ENCODE peak calls at places on chromosomes 12 and 14, in five cellular contexts. H is WERI-Rb-1, L is BJ, P is GM23338, Q is upper lobe of right lung. T is an unnamed sample.

GRCh38 chr14:87045241-87045640 is 947.7 kb downstream of the GALC start:
- DNase-seq in H (no peak), L (no peak), P (no peak), Q (no peak), T (no peak)

GRCh38 chr14:64544607-64545312 is 4.2 kb downstream of the HSPA2 start:
- DNase-seq in H (no peak), L (no peak), P (peak; percentile 82), Q (no peak), T (no peak)

GRCh38 chr14:94165744-94166143 is 8.4 kb upstream of the PPP4R4 start:
- DNase-seq in H (peak; percentile 45), L (no peak), P (no peak), Q (no peak), T (no peak)

GRCh38 chr12:26327975-26328635 is 132.7 kb downstream of the SSPN start:
- DNase-seq in H (no peak), L (no peak), P (no peak), Q (no peak), T (no peak)

GRCh38 chr12:113479578-113480335 is 8.1 kb upstream of the LHX5 start:
- DNase-seq in H (no peak), L (no peak), P (peak; percentile 92), Q (peak; percentile 69), T (no peak)

GRCh38 chr12:3205742-3206519 is 128.8 kb downstream of the TSPAN9 start:
- DNase-seq in H (peak; percentile 50), L (no peak), P (no peak), Q (no peak), T (no peak)

GRCh38 chr14:49961270-49962222 is 68.7 kb downstream of the ARF6 start:
- DNase-seq in H (no peak), L (no peak), P (no peak), Q (no peak), T (no peak)

GRCh38 chr12:122182887-122183587 is at the start of gene LRRC43:
- DNase-seq in H (peak; percentile 48), L (no peak), P (peak; percentile 85), Q (peak; percentile 82), T (peak; percentile 49)

GRCh38 chr12:13941258-13942249 is 39.8 kb downstream of the GRIN2B start:
- DNase-seq in H (peak; percentile 70), L (no peak), P (peak; percentile 91), Q (no peak), T (no peak)

GRCh38 chr12:80849367-80849766 is 88.4 kb downstream of the LIN7A start:
- DNase-seq in H (no peak), L (no peak), P (no peak), Q (no peak), T (no peak)

GRCh38 chr12:124861492-124861891 is 2.2 kb downstream of the SCARB1 start:
- DNase-seq in H (peak; percentile 28), L (no peak), P (peak; percentile 40), Q (no peak), T (peak; percentile 56)

GRCh38 chr12:132729541-132730320 is 19.1 kb downstream of the PGAM5 start:
- DNase-seq in H (peak; percentile 29), L (no peak), P (no peak), Q (no peak), T (no peak)

GRCh38 chr14:89826581-89826980 is 127.9 kb downstream of the EFCAB11 start:
- DNase-seq in H (no peak), L (no peak), P (no peak), Q (no peak), T (no peak)

GRCh38 chr12:127560041-127560478 is 706.9 kb upstream of the TMEM132C start:
- DNase-seq in H (no peak), L (no peak), P (no peak), Q (no peak), T (no peak)

GRCh38 chr12:113222730-113223531 is 1.7 kb downstream of the TPCN1 start:
- DNase-seq in H (no peak), L (peak; percentile 58), P (peak; percentile 40), Q (no peak), T (no peak)

GRCh38 chr12:13350946-13351345 is 154.4 kb downstream of the EMP1 start:
- DNase-seq in H (no peak), L (no peak), P (no peak), Q (no peak), T (no peak)

GRCh38 chr12:102120886-102121285 is 903 bp downstream of the PARPBP start:
- DNase-seq in H (no peak), L (no peak), P (peak; percentile 25), Q (no peak), T (no peak)

GRCh38 chr14:95101736-95102677 is 55.3 kb downstream of the DICER1 start:
- DNase-seq in H (peak; percentile 57), L (no peak), P (no peak), Q (no peak), T (no peak)

GRCh38 chr14:94926176-94926575 is 156.3 kb upstream of the GSC start:
- DNase-seq in H (no peak), L (no peak), P (no peak), Q (no peak), T (no peak)

GRCh38 chr12:89082354-89082753 is 269.9 kb downstream of the DUSP6 start:
- DNase-seq in H (no peak), L (no peak), P (no peak), Q (no peak), T (no peak)

GRCh38 chr12:115597157-115597712 is 680.3 kb downstream of the MED13L start:
- DNase-seq in H (no peak), L (peak; percentile 37), P (no peak), Q (no peak), T (no peak)

GRCh38 chr14:70857499-70857895 is 48.2 kb upstream of the MAP3K9 start:
- DNase-seq in H (no peak), L (no peak), P (no peak), Q (no peak), T (no peak)

GRCh38 chr12:1811281-1811947 is 9.0 kb upstream of the LRTM2 start:
- DNase-seq in H (no peak), L (no peak), P (no peak), Q (no peak), T (no peak)

GRCh38 chr12:68461645-68462044 is 129.5 kb upstream of the MDM1 start:
- DNase-seq in H (no peak), L (no peak), P (no peak), Q (no peak), T (no peak)

GRCh38 chr14:75459099-75459741 is 31.4 kb downstream of the JDP2 start:
- DNase-seq in H (no peak), L (no peak), P (peak; percentile 40), Q (no peak), T (no peak)

GRCh38 chr12:74412607-74413230 is 124.9 kb upstream of the ATXN7L3B start:
- DNase-seq in H (no peak), L (no peak), P (peak; percentile 48), Q (no peak), T (peak; percentile 10)

GRCh38 chr14:23548351-23549318 is 2.9 kb downstream of the ZFHX2 start:
- DNase-seq in H (no peak), L (no peak), P (peak; percentile 84), Q (no peak), T (no peak)

GRCh38 chr14:74551903-74552371 is 58.4 kb downstream of the ISCA2 start:
- DNase-seq in H (no peak), L (no peak), P (peak; percentile 41), Q (no peak), T (no peak)

DNA sequence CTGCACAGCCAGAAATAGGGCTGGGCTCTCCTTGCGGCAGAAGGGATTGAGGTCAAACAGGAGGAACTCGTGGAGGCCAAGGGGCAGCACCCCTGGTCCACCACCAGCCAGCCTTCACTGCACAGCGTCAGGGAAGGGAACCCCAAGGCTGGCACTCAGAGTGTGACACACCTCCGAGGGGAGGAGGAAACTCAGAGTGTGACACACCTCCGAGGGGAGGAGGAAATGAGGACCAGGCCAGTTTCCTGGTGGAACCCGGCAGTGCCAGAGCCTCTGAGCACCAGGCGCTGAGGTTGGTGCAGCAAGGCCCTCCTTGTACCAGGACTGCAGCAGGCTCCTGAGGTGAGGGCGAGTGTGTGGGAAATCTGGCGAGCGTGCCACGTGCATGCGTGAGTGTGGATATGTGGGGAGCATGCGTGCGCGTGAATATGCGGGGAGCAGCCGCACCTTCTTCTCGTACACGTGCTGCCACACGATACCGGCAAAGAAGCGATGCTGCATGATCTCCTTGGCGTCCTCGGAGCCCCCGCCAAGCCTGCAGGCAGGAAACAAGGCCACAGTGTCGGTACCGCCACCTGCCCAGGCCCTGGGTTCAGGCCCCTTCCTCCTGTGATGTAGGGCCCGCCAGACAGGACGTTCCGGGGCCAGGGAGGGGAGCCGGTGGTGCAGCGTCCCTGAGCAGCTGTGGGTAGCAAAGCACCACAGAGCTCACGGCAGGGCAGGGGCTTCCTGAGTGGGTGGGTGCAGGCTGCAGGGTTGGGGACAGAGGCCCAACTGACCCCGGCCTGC is 19.2 kb downstream of the SIVA1 start:
- DNase-seq in H (no peak), L (no peak), P (no peak), Q (no peak), T (no peak)
- H3K4me3 ChIP-seq in H (no peak overlapping the region), L (no peak overlapping the region), P (no peak overlapping the region), Q (no peak overlapping the region), T (no peak overlapping the region)

DNA sequence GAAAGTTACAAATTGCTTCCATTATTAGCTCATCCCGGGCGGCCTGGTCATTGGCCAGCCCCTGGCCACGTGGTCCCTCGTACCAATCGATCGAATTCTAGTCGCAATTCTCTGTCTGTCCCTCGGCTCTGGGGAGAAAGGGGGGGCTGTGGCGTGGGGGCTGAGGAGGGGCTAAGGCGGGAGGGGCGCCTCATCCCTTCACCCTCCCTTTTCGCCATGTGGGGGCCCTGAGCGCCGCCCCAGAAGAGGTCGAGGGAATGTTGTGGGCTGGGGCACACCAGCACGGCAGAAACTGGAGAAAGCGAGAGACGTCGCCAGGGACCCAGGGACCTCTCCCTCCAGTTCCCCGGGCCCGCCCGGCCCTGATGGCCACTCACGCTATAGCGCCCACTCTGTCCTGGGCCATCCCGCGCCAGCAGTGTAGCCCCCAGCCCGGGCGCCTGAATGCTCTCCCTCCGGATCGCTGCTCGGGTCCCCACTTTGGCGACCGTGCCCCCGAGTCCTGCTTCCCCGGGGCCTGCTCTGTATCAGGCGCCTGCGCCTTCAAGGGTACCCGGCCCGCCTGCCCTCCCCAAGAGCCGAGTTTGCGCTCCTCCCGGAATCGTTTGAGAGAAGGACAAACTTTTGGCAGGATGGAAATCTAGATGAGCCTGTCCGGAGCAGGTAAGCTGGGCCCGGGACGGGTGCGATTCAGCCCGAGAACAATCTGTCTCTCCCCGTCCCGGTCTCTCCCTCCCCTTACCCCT is 62.7 kb downstream of the SMUG1 start:
- DNase-seq in H (peak; percentile 83), L (no peak), P (peak; percentile 39), Q (no peak), T (no peak)
- TF ChIP-seq CTCF in H (no peak), L (no peak), P (no peak), Q (no peak), T (no peak)

GRCh38 chr14:69769623-69770022 is 2.7 kb downstream of the SRSF5 start:
- DNase-seq in H (no peak), L (no peak), P (no peak), Q (no peak), T (no peak)
- H3K36me3 ChIP-seq in H (peaks cover 75% of the 10 kb centered on the region), L (peaks cover 24% of the 10 kb centered on the region), P (peaks cover 61% of the 10 kb centered on the region), Q (peaks cover 69% of the 10 kb centered on the region), T (peaks cover 28% of the 10 kb centered on the region)

DNA sequence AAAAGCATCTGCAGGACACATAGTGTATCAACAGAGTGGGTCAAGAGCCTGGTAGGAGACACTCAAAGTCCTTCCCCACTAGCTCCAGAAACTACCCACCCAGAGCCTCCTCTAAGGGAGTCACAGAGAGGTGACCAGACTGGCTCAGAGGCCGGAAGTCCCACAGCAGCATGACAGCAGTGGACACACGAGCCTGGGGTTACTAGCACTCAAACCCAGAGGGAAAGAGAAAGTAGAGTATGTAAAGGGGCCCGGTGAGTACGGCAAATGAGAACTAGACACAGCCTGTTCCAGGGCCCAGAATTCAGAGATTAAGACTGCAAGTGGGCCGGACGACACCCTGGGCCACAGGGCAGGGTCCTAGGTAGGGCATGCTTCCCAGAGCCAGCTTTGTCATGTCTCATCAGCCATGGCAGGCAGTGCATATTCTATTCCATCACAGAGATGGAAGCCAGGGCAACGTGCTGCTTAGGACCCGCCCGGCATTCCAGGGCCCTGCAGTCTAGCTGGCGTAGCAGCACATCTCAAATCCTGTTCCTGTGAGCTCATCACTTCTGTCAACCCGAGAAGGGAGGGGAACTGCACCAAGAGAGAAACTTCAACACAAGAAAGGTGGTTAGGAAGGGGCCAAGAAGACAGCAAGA is 4.2 kb downstream of the IFFO1 start:
- DNase-seq in H (no peak), L (no peak), P (no peak), Q (no peak), T (no peak)
- H3K4me3 ChIP-seq in H (no peak overlapping the region), L (no peak overlapping the region), P (no peak overlapping the region), Q (no peak overlapping the region), T (no peak overlapping the region)

T was measured in GM06990.